ENCODE peak calls at places on chromosomes 2 and 18, in seven cellular contexts. W, F, A, S, M, H and V are unnamed samples. For H3K36me3 and H3K4me1, the result is how much of the 10 kb centered on the place peaks cover.

GRCh38 chr2:226185613-226186211 is 613.9 kb downstream of the IRS1 start:
- DNase-seq in W (no peak), F (peak), A (no peak), S (peak), M (no peak), H (no peak), V (no peak)

GRCh38 chr2:47300609-47301276 is 102.2 kb upstream of the MSH2 start:
- DNase-seq in W (no peak), F (no peak), A (peak), S (no peak), M (no peak), H (no peak), V (no peak)

GRCh38 chr2:176473177-176473576 is 203.9 kb downstream of the MTX2 start:
- DNase-seq in W (no peak), F (no peak), A (peak), S (peak), M (no peak), H (no peak), V (no peak)

GRCh38 chr2:39059366-39059952 is 61.4 kb downstream of the SOS1 start:
- DNase-seq in W (no peak), F (peak), A (no peak), S (peak), M (no peak), H (no peak), V (no peak)

GRCh38 chr18:36211612-36212065 is 24.3 kb downstream of the MOCOS start:
- DNase-seq in W (no peak), F (no peak), A (no peak), S (no peak), M (no peak), H (no peak), V (no peak)

GRCh38 chr2:152716805-152717241 is 438 bp downstream of the PRPF40A start:
- DNase-seq in W (no peak), F (peak), A (no peak), S (peak), M (no peak), H (no peak), V (no peak)

GRCh38 chr18:50654658-50655550 is 95.0 kb downstream of the MAPK4 start:
- DNase-seq in W (peak), F (no peak), A (peak), S (no peak), M (no peak), H (no peak), V (peak)

GRCh38 chr18:41449612-41450011 is 505.4 kb upstream of the PIK3C3 start:
- DNase-seq in W (no peak), F (no peak), A (no peak), S (no peak), M (no peak), H (no peak), V (no peak)

GRCh38 chr2:2116657-2117056 is 214.4 kb downstream of the MYT1L start:
- DNase-seq in W (no peak), F (no peak), A (no peak), S (no peak), M (no peak), H (no peak), V (peak)

GRCh38 chr2:147844691-147845607 is at the start of gene ACVR2A:
- DNase-seq in W (peak), F (peak), A (peak), S (peak), M (no peak), H (no peak), V (no peak)

GRCh38 chr2:190820416-190820815 is 60.2 kb upstream of the GLS start:
- DNase-seq in W (no peak), F (no peak), A (no peak), S (no peak), M (no peak), H (no peak), V (no peak)

GRCh38 chr18:11983592-11983991 is 2.3 kb downstream of the IMPA2 start:
- DNase-seq in W (peak), F (peak), A (no peak), S (no peak), M (no peak), H (no peak), V (no peak)

GRCh38 chr2:205913668-205914067 is 172.3 kb downstream of the INO80D start:
- DNase-seq in W (no peak), F (no peak), A (no peak), S (no peak), M (no peak), H (no peak), V (no peak)

GRCh38 chr2:121502246-121502645 is 28.4 kb upstream of the RNU4ATAC start:
- DNase-seq in W (no peak), F (no peak), A (no peak), S (no peak), M (no peak), H (no peak), V (no peak)

GRCh38 chr2:98127229-98127989 is 40.4 kb downstream of the VWA3B start:
- DNase-seq in W (no peak), F (no peak), A (no peak), S (no peak), M (no peak), H (no peak), V (peak)

GRCh38 chr2:121255363-121255762 is 29.6 kb downstream of the TFCP2L1 start:
- DNase-seq in W (no peak), F (no peak), A (no peak), S (no peak), M (no peak), H (no peak), V (no peak)

GRCh38 chr2:97699765-97700444 is 13.5 kb upstream of the ZAP70 start:
- DNase-seq in W (no peak), F (peak), A (peak), S (peak), M (no peak), H (no peak), V (peak)

GRCh38 chr2:58237741-58238140 is 3.4 kb downstream of the FANCL start:
- DNase-seq in W (no peak), F (peak), A (no peak), S (no peak), M (no peak), H (no peak), V (no peak)

GRCh38 chr2:40734797-40735196 is 282.9 kb upstream of the SLC8A1 start:
- DNase-seq in W (no peak), F (no peak), A (no peak), S (no peak), M (no peak), H (no peak), V (no peak)

GRCh38 chr2:101679037-101679726 is 18.3 kb upstream of the MAP4K4 start:
- DNase-seq in W (no peak), F (no peak), A (no peak), S (no peak), M (no peak), H (no peak), V (no peak)

GRCh38 chr2:121648611-121649401 is 456 bp downstream of the CLASP1 start:
- DNase-seq in W (peak), F (peak), A (peak), S (peak), M (peak), H (peak), V (peak)

GRCh38 chr2:181882621-181883020 is 8.9 kb upstream of the ITPRID2 start:
- DNase-seq in W (no peak), F (no peak), A (no peak), S (no peak), M (no peak), H (no peak), V (no peak)

GRCh38 chr2:82819936-82820335 is 1639.1 kb downstream of the SUCLG1 start:
- DNase-seq in W (no peak), F (no peak), A (no peak), S (no peak), M (no peak), H (no peak), V (no peak)

GRCh38 chr18:11066038-11066437 is 83.3 kb downstream of the PIEZO2 start:
- DNase-seq in W (no peak), F (peak), A (no peak), S (no peak), M (no peak), H (no peak), V (no peak)

GRCh38 chr2:15410884-15411283 is 150.2 kb downstream of the NBAS start:
- DNase-seq in W (no peak), F (no peak), A (no peak), S (no peak), M (no peak), H (no peak), V (no peak)

GRCh38 chr2:144546933-144547332 is 27.0 kb upstream of the ZEB2 start:
- DNase-seq in W (no peak), F (no peak), A (no peak), S (no peak), M (no peak), H (no peak), V (no peak)

GRCh38 chr2:42008241-42008911 is 39.4 kb upstream of the PKDCC start:
- DNase-seq in W (no peak), F (no peak), A (no peak), S (no peak), M (no peak), H (no peak), V (no peak)

GRCh38 chr2:164558450-164558849 is 62.8 kb downstream of the GRB14 start:
- DNase-seq in W (no peak), F (no peak), A (no peak), S (no peak), M (no peak), H (no peak), V (no peak)

GRCh38 chr2:72995420-72996151 is 75.9 kb downstream of the SFXN5 start:
- DNase-seq in W (peak), F (peak), A (no peak), S (no peak), M (no peak), H (no peak), V (no peak)

GRCh38 chr18:56967032-56967431 is 179.9 kb upstream of the BOD1L2 start:
- DNase-seq in W (no peak), F (no peak), A (no peak), S (no peak), M (no peak), H (no peak), V (no peak)

GRCh38 chr2:181120625-181121024 is 140.2 kb downstream of the UBE2E3 start:
- DNase-seq in W (no peak), F (no peak), A (no peak), S (no peak), M (no peak), H (no peak), V (no peak)

GRCh38 chr2:15984367-15985255 is 44.3 kb downstream of the MYCN start:
- DNase-seq in W (no peak), F (peak), A (no peak), S (no peak), M (no peak), H (no peak), V (peak)

GRCh38 chr18:11901826-11902438 is 6.2 kb downstream of the MPPE1 start:
- DNase-seq in W (no peak), F (no peak), A (no peak), S (no peak), M (no peak), H (no peak), V (no peak)

GRCh38 chr2:15769676-15770075 is 170.7 kb upstream of the MYCN start:
- DNase-seq in W (no peak), F (no peak), A (no peak), S (no peak), M (no peak), H (no peak), V (no peak)

GRCh38 chr2:96950391-96951124 is 35.8 kb downstream of the FAM178B start:
- DNase-seq in W (no peak), F (no peak), A (no peak), S (no peak), M (no peak), H (no peak), V (no peak)

DNA sequence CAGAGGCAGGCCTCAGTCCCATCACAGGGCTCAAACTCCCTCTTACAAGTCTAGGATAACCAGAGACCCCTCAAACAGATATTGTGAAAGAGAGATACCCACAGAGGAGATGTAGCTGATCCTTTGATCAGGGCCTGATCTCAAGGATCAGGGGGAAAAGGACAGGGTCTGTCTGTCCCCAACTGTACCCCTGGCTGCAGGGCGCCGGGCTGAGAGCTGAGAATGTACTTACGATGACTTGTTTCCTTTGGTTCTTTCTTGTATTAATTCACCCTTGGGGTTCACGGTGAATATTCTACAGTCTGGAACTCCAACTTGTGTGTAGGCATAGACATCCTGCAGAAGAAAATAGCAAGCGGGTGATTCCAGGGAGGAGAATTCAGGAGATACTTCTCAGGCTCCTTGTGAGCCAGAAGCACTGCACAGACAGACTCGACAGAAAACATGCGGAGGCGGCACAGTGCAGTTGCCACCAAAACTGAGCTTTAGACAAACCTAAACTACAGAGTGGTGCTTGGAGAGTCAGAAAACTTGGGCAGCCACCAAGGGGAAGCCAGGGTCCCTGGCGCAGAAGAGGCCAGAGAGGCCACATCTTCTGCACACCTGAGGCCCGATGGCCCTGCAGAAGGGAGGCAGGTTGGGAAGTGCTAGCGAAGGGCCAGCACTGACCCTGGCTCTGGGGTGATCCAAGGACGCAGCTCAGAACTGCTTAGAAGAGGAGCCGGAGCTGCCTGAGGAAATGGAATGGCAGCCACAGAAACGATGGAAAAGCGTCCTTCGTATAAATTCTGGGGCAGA is 73.9 kb downstream of the EMILIN2 start:
- DNase-seq in W (no peak), F (no peak), A (no peak), S (no peak), M (no peak), H (no peak), V (no peak)
- H3K36me3 ChIP-seq in W (under half), F (under half), A (under half), S (half or more), M (half or more), H (under half), V (half or more)

GRCh38 chr2:36420569-36421164 is 65.1 kb downstream of the CRIM1 start:
- DNase-seq in W (no peak), F (no peak), A (no peak), S (no peak), M (no peak), H (no peak), V (no peak)

GRCh38 chr2:36413218-36413617 is 57.6 kb downstream of the CRIM1 start:
- DNase-seq in W (no peak), F (no peak), A (no peak), S (no peak), M (no peak), H (no peak), V (no peak)

GRCh38 chr2:36414307-36414706 is 58.7 kb downstream of the CRIM1 start:
- DNase-seq in W (no peak), F (no peak), A (no peak), S (no peak), M (no peak), H (no peak), V (no peak)

GRCh38 chr2:36415623-36416022 is 60.0 kb downstream of the CRIM1 start:
- DNase-seq in W (no peak), F (no peak), A (no peak), S (no peak), M (no peak), H (no peak), V (no peak)

DNA sequence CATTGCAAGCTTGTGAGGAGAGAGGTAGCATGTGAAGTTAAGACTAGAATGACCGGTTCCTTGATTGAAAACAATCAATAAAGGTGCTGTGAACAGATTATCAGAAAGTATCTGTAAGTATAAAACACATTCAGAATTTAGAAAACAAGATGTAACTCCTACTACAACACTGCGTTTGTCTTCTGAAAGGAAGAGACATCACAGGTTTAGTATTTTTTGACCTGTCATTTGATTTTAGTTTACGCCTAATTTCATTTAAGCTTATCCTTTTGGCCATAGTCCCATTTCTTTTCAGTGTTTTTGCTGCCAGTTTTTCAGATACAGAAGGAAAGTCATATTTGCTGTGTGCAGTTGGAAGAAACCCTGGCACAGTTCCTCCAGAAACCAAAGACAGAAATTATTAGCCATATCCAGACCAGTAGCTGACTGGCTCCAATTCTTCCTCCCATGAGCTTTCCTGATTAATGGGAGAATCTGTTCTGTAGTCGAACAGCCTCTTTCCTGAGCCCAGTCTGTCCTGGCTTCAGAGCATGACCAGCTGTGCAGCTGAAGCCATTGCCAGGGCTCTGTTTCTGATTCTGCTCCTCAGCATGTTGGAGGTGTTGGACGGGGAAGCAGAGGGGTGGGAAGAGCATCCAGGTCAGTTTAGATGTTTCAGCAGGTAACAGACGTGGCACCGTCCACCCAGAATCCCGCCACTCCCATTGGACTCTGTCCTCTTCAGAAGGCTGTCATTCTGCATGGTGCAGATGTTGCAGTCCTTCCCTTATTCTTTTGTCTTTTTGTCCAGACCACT is 61.0 kb downstream of the CRIM1 start:
- DNase-seq in W (no peak), F (no peak), A (no peak), S (no peak), M (no peak), H (no peak), V (no peak)
- H3K4me1 ChIP-seq in W (under half), F (under half), A (under half), S (under half), M (under half), H (half or more), V (half or more)

GRCh38 chr2:54531558-54531957 is 75.4 kb downstream of the SPTBN1 start:
- DNase-seq in W (no peak), F (no peak), A (no peak), S (no peak), M (no peak), H (no peak), V (no peak)
- H3K36me3 ChIP-seq in W (under half), F (under half), A (under half), S (under half), M (under half), H (under half), V (half or more)

GRCh38 chr2:127511090-127511489 is 15.2 kb downstream of the IWS1 start:
- DNase-seq in W (no peak), F (no peak), A (no peak), S (no peak), M (no peak), H (no peak), V (no peak)
- H3K4me1 ChIP-seq in W (under half), F (under half), A (under half), S (under half), M (under half), H (half or more), V (half or more)

DNA sequence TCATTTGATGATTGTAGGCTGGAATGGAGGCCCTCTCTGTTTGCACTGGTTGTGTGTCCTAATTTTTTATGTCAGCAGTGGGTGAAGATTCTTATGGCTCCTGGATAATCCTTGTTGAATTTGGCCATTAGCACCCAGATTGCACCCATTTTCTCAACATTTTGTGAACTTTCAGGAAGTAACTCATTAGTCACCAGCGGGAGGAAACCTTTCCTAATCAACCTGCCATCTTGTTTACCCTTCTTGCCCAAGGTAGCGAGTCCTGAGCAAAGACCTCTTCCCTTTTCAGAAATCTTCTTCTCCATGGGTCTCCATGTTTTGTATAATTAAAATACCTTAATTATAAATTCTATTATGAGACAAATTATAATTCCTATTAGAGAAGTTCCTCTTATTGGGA is 76.0 kb downstream of the UGGT1 start:
- DNase-seq in W (no peak), F (no peak), A (no peak), S (no peak), M (no peak), H (no peak), V (no peak)
- H3K36me3 ChIP-seq in W (under half), F (under half), A (under half), S (half or more), M (under half), H (under half), V (half or more)

GRCh38 chr2:234671716-234672115 is 174.8 kb upstream of the ARL4C start:
- DNase-seq in W (no peak), F (no peak), A (no peak), S (no peak), M (no peak), H (no peak), V (no peak)

GRCh38 chr2:234674781-234675201 is 177.9 kb upstream of the ARL4C start:
- DNase-seq in W (no peak), F (no peak), A (no peak), S (no peak), M (no peak), H (no peak), V (no peak)

GRCh38 chr2:234672498-234673150 is 175.7 kb upstream of the ARL4C start:
- DNase-seq in W (no peak), F (no peak), A (no peak), S (no peak), M (no peak), H (no peak), V (no peak)

GRCh38 chr2:234673961-234674759 is 177.3 kb upstream of the ARL4C start:
- DNase-seq in W (no peak), F (no peak), A (no peak), S (no peak), M (no peak), H (no peak), V (no peak)

GRCh38 chr2:234673501-234673900 is 176.6 kb upstream of the ARL4C start:
- DNase-seq in W (no peak), F (no peak), A (no peak), S (no peak), M (no peak), H (no peak), V (no peak)
- H3K4me1 ChIP-seq in W (under half), F (half or more), A (under half), S (under half), M (under half), H (under half), V (under half)

GRCh38 chr2:219514836-219515235 is 554 bp downstream of the ASIC4 start:
- DNase-seq in W (no peak), F (no peak), A (no peak), S (no peak), M (no peak), H (no peak), V (no peak)
- H3K36me3 ChIP-seq in W (under half), F (under half), A (under half), S (under half), M (under half), H (under half), V (under half)